ENCODE peak calls at places on chromosomes 3 and 15, in five cellular contexts. L, Q, W, T and X are unnamed samples.

GRCh38 chr3:42544492-42545283 is 37.1 kb downstream of the SEC22C start:
- DNase-seq in L (no peak), Q (no peak), W (no peak), T (no peak), X (no peak)

GRCh38 chr15:65512807-65513416 is 4.6 kb downstream of the DPP8 start:
- DNase-seq in L (no peak), Q (no peak), W (no peak), T (peak; percentile 16), X (no peak)

GRCh38 chr15:86483936-86484335 is 404.3 kb downstream of the AGBL1 start:
- DNase-seq in L (no peak), Q (no peak), W (no peak), T (no peak), X (no peak)

GRCh38 chr3:196684548-196685407 is 27.3 kb downstream of the CEP19 start:
- DNase-seq in L (peak; percentile 68), Q (peak; percentile 53), W (peak; percentile 60), T (peak; percentile 61), X (peak; percentile 56)

GRCh38 chr15:29704950-29705597 is 117.2 kb downstream of the TJP1 start:
- DNase-seq in L (no peak), Q (no peak), W (no peak), T (no peak), X (no peak)

GRCh38 chr3:38455639-38456430 is 2.1 kb downstream of the ACVR2B start:
- DNase-seq in L (no peak), Q (no peak), W (peak; percentile 15), T (peak; percentile 10), X (no peak)

GRCh38 chr15:29935296-29936020 is 113.2 kb upstream of the TJP1 start:
- DNase-seq in L (peak; percentile 25), Q (peak; percentile 29), W (no peak), T (no peak), X (no peak)

GRCh38 chr3:188954590-188955208 is 217.1 kb upstream of the TPRG1 start:
- DNase-seq in L (peak; percentile 75), Q (peak; percentile 88), W (peak; percentile 64), T (peak; percentile 84), X (peak; percentile 90)

GRCh38 chr15:63061971-63062370 is 19.4 kb downstream of the TPM1 start:
- DNase-seq in L (no peak), Q (no peak), W (no peak), T (no peak), X (no peak)

GRCh38 chr3:5138214-5138981 is 16.3 kb downstream of the ARL8B start:
- DNase-seq in L (no peak), Q (peak; percentile 29), W (peak; percentile 60), T (no peak), X (no peak)

GRCh38 chr3:89488800-89489580 is 381.6 kb downstream of the EPHA3 start:
- DNase-seq in L (no peak), Q (no peak), W (no peak), T (no peak), X (no peak)

GRCh38 chr3:2657971-2658370 is 452.2 kb downstream of the IL5RA start:
- DNase-seq in L (no peak), Q (no peak), W (no peak), T (no peak), X (no peak)